ENCODE peak calls at places on chromosome 2, in eight cellular contexts. O is pancreas, G is dorsolateral prefrontal cortex, A is D341Med, H is thoracic aorta, F is HT1080, M is skeletal muscle cell, R is AML-193. S is an unnamed sample.

GRCh38 chr2:173002751-173003541 is 72.7 kb upstream of the MAP3K20 start:
- DNase-seq in F (no peak), O (no peak), R (no peak), H (no peak), A (peak; percentile 64), M (no peak), G (no peak), S (no peak)

GRCh38 chr2:38806001-38806400 is 28.0 kb downstream of the GEMIN6 start:
- DNase-seq in A (no peak), M (no peak), F (no peak), R (no peak), G (no peak), O (no peak), H (no peak), S (no peak)

GRCh38 chr2:97716695-97717617 is 3.6 kb downstream of the ZAP70 start:
- DNase-seq in O (peak; percentile 48), H (no peak), M (no peak), R (no peak), F (no peak), A (no peak), G (peak; percentile 14), S (no peak)

GRCh38 chr2:2743164-2743571 is 412.1 kb upstream of the MYT1L start:
- DNase-seq in M (peak; percentile 16), H (peak; percentile 67), F (peak; percentile 65), G (peak; percentile 89), A (no peak), R (no peak), O (peak; percentile 42), S (peak; percentile 11)

GRCh38 chr2:46657042-46657504 is 177.7 kb downstream of the TMEM247 start:
- DNase-seq in F (peak; percentile 25), A (peak; percentile 54), M (peak; percentile 90), G (no peak), R (peak; percentile 35), O (no peak), H (no peak), S (peak; percentile 35)

GRCh38 chr2:211397764-211398163 is 841.4 kb downstream of the CPS1 start:
- DNase-seq in G (no peak), O (no peak), M (no peak), A (no peak), F (no peak), H (no peak), R (no peak), S (no peak)

GRCh38 chr2:86441392-86441788 is 219 bp downstream of the KDM3A start:
- DNase-seq in F (no peak), H (no peak), R (no peak), A (no peak), O (no peak), G (no peak), M (no peak), S (no peak)

GRCh38 chr2:234771985-234772774 is 179.6 kb upstream of the SH3BP4 start:
- DNase-seq in A (no peak), G (no peak), M (no peak), R (no peak), O (no peak), H (no peak), F (no peak), S (peak; percentile 49)